ENCODE peak calls at places on chromosomes 16 and 17, in seven cellular contexts. F is BJ; U is GM23248; R is effector memory CD4-positive, alpha-beta T cell; D is ovary; X is Peyer's patch; P is transverse colon. A is an unnamed sample. For H3K36me3, the result is how much of the 10 kb centered on the place peaks cover.

GRCh38 chr17:19397556-19398041 is 10.6 kb upstream of the MFAP4 start:
- DNase-seq in F (no peak), U (no peak), R (no peak), D (no peak), X (peak), P (peak), A (no peak)

GRCh38 chr17:42669705-42670198 is 7.0 kb downstream of the PLEKHH3 start:
- DNase-seq in F (no peak), U (no peak), R (no peak), D (no peak), X (no peak), P (no peak), A (no peak)

GRCh38 chr17:82283208-82283749 is 9.8 kb upstream of the CSNK1D start:
- DNase-seq in F (peak), U (peak), R (no peak), D (no peak), X (no peak), P (no peak), A (no peak)

GRCh38 chr17:43465049-43465448 is 18.7 kb upstream of the DHX8 start:
- DNase-seq in F (no peak), U (no peak), R (no peak), D (no peak), X (no peak), P (no peak), A (no peak)

GRCh38 chr17:7582401-7583252 is 1.0 kb upstream of the MPDU1 start:
- DNase-seq in F (no peak), U (no peak), R (no peak), D (peak), X (no peak), P (peak), A (no peak)

GRCh38 chr16:85314633-85315032 is 202.4 kb upstream of the CIBAR2 start:
- DNase-seq in F (no peak), U (no peak), R (no peak), D (no peak), X (no peak), P (no peak), A (no peak)

GRCh38 chr16:85605051-85605911 is 7.8 kb upstream of the GSE1 start:
- DNase-seq in F (no peak), U (no peak), R (no peak), D (no peak), X (no peak), P (no peak), A (no peak)

GRCh38 chr16:54739381-54739780 is 191.3 kb upstream of the IRX5 start:
- DNase-seq in F (no peak), U (no peak), R (no peak), D (no peak), X (no peak), P (no peak), A (no peak)

GRCh38 chr17:29757788-29758187 is 135.1 kb upstream of the CORO6 start:
- DNase-seq in F (no peak), U (no peak), R (no peak), D (no peak), X (no peak), P (no peak), A (no peak)

GRCh38 chr17:71869293-71869692 is 251.5 kb upstream of the SOX9 start:
- DNase-seq in F (no peak), U (no peak), R (no peak), D (no peak), X (no peak), P (no peak), A (no peak)

DNA sequence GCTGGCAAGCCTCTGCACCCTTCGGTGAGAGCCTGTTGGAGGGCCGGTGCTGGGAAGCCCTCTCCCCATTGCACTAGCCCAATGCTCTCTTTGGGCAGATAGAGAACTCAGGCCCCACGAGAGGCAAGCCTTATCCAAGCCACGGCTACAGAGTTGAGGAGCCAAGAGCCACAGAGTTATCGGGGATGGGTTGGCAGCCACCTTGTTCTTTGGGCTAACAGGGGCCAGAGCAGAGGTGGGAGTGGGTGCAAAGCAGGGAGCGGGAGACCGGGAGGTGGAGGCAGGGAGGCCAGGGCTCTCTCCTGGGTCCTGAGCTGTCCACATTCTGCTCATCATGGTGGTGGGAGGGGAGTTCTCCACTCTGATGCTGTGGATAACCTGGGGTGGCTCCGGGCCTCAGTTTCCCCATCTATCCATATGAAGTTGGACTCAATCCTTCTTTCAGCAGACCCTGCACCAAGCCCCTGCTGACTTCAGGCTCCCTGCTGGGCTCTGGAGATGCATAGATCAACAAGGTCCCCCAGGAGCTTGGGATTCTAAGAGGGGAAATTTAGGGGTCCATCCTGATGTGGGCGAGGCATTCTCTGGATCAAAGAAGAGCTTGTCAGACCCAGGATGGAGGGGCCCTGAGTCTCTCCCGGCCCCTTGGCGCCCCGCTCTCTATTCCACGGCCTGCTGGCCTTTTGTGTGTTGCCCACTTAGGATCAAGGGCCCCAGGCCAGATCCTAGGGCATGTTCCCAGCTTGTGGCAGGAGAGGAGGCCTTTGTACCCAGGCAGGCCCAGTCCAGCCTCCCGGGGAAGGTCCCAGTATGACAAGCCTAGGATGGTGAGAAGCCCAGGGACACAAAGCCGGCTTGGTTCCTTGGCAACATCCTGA is 557 bp upstream of the CX3CL1 start:
- DNase-seq in F (no peak), U (no peak), R (no peak), D (no peak), X (no peak), P (no peak), A (no peak)
- H3K4me3 ChIP-seq in F (no peak), U (no peak), R (no peak), D (peak), X (no peak), P (no peak), A (no peak)

GRCh38 chr16:8630205-8630953 is 8.9 kb downstream of the METTL22 start:
- DNase-seq in F (no peak), U (no peak), R (no peak), D (no peak), X (no peak), P (no peak), A (no peak)
- H3K36me3 ChIP-seq in F (half or more), U (under half), R (half or more), D (under half), X (under half), P (under half), A (under half)

GRCh38 chr16:17939052-17939673 is 397.4 kb downstream of the NPIPA8 start:
- DNase-seq in F (no peak), U (no peak), R (no peak), D (no peak), X (no peak), P (no peak), A (peak)
- H3K4me3 ChIP-seq in F (no peak), U (no peak), R (peak), D (no peak), X (no peak), P (no peak), A (peak)

GRCh38 chr17:44848961-44849489 is 1.3 kb downstream of the HIGD1B start:
- DNase-seq in F (no peak), U (no peak), R (no peak), D (no peak), X (no peak), P (no peak), A (no peak)
- H3K36me3 ChIP-seq in F (under half), U (under half), R (under half), D (under half), X (under half), P (under half), A (under half)

GRCh38 chr17:38419508-38419981 is 8.7 kb upstream of the ARHGAP23 start:
- DNase-seq in F (no peak), U (no peak), R (no peak), D (no peak), X (no peak), P (no peak), A (no peak)

GRCh38 chr17:38421871-38422819 is 6.1 kb upstream of the ARHGAP23 start:
- DNase-seq in F (no peak), U (peak), R (no peak), D (no peak), X (no peak), P (no peak), A (no peak)

GRCh38 chr17:38418693-38419507 is 9.4 kb upstream of the ARHGAP23 start:
- DNase-seq in F (no peak), U (peak), R (no peak), D (no peak), X (no peak), P (no peak), A (no peak)

GRCh38 chr17:38420518-38420917 is 7.7 kb upstream of the ARHGAP23 start:
- DNase-seq in F (no peak), U (no peak), R (no peak), D (no peak), X (no peak), P (no peak), A (no peak)

GRCh38 chr17:38421224-38421841 is 6.9 kb upstream of the ARHGAP23 start:
- DNase-seq in F (peak), U (peak), R (no peak), D (no peak), X (no peak), P (no peak), A (no peak)
- H3K4me3 ChIP-seq in F (no peak), U (peak), R (no peak), D (no peak), X (no peak), P (no peak), A (no peak)

DNA sequence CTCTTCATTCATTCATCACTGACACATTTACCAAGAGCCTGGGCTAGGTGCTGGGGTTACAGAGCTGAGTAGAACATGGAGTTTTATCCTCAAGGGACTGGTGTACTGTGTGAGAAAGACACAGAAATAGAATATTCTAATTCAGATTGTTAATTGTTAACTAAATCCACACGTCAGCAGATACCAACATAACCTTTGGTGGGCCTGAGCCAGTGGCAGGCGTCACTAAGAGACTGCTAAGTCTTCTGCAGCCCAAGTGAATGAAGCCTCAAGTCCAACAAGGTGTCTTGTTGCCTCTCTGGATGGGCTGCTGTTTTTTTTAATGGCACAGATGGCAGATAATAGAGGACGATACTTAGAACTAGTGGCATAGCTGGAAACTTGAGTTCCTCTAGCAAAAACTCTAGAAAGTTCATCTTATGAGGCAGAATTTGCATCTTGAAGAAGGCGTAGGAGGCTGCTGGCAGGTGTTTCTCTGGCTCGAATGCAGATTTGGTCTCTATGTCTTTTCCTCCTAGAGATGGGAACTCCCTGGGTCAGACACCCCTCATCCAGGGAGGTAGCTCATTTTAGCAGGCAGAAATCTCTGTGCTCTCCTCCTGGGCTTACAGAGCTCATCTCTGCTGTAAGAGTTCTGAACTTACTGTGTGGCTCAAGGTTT is 179.5 kb downstream of the NTN1 start:
- DNase-seq in F (no peak), U (no peak), R (no peak), D (no peak), X (no peak), P (no peak), A (no peak)
- H3K36me3 ChIP-seq in F (under half), U (under half), R (under half), D (under half), X (under half), P (under half), A (under half)

GRCh38 chr17:40018211-40019121 is 3.2 kb downstream of the CSF3 start:
- DNase-seq in F (no peak), U (peak), R (no peak), D (peak), X (no peak), P (no peak), A (no peak)
- H3K4me3 ChIP-seq in F (no peak), U (peak), R (no peak), D (no peak), X (no peak), P (no peak), A (no peak)

DNA sequence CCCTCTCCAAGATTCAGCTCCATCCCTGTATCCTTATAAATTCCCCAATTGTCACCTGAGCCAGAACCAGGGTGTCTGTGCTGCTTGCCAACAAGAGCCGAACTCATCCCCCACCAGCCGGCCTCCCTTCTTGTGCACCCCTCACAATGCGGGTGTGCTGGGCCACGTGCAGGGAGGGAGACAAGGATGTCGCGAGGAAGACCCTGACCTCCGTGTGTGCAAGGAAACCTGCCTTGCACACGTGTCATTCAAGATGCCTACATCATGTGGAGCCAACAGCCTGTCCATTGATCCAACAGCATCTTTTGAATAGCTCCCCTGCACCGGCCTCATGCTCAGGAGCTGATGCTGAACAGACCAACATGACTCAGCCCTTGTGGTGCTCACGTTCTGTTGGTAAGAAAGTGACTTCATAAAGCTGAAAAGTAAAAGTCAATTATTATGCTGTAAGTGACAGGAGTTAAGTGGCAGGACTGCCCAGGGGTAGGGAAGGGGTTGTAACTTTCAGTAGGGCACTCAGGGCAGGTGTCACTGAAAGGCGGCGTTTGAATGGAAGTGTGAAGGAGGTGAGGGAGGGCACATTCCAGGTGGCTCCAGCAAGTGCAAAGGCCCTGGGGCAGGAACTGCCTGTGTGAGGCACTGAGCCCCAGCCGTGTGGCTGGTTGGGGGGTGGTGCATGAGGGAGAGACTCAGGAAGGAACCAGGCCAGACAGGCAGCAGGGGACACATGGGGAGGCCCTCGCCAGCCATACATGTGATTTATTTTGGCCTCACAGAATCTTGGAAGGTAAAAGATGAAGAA is 302.2 kb downstream of the FOXL1 start:
- DNase-seq in F (no peak), U (peak), R (no peak), D (peak), X (no peak), P (no peak), A (no peak)
- H3K36me3 ChIP-seq in F (under half), U (under half), R (under half), D (under half), X (under half), P (under half), A (under half)